ENCODE peak calls at places on chromosomes 1 and 21, in six cellular contexts. J is uterus, F is spleen, W is A549, Z is transverse colon, B is body of pancreas. P is an unnamed sample.

GRCh38 chr1:31232689-31233088 is 7.0 kb downstream of the NKAIN1 start:
- DNase-seq in F (no peak), J (no peak), Z (no peak), W (no peak), B (no peak), P (no peak)

GRCh38 chr1:3564921-3565831 is 46.1 kb downstream of the MEGF6 start:
- DNase-seq in W (no peak), B (no peak), F (peak; percentile 80), Z (no peak), J (no peak), P (peak; percentile 58)

GRCh38 chr1:176364231-176364905 is 98.6 kb upstream of the PAPPA2 start:
- DNase-seq in J (no peak), F (no peak), B (no peak), W (no peak), Z (no peak), P (no peak)

GRCh38 chr1:27144920-27145661 is 9.8 kb downstream of the SLC9A1 start:
- DNase-seq in B (no peak), F (no peak), J (peak; percentile 33), W (no peak), Z (peak; percentile 37), P (no peak)

GRCh38 chr1:43960798-43961197 is 9.0 kb upstream of the DPH2 start:
- DNase-seq in J (no peak), F (no peak), B (no peak), W (no peak), Z (no peak), P (no peak)

GRCh38 chr1:96388421-96389310 is 332.9 kb upstream of the PTBP2 start:
- DNase-seq in J (no peak), F (no peak), B (no peak), Z (no peak), W (no peak), P (no peak)

GRCh38 chr1:175968486-175969182 is 225.2 kb upstream of the TNR start:
- DNase-seq in J (no peak), Z (no peak), W (no peak), F (no peak), B (no peak), P (no peak)

GRCh38 chr21:37322084-37322483 is 44.5 kb upstream of the DYRK1A start:
- DNase-seq in Z (no peak), W (no peak), B (no peak), F (no peak), J (no peak), P (no peak)

GRCh38 chr1:43435146-43436145 is 18.3 kb downstream of the HYI start:
- DNase-seq in J (peak; percentile 70), Z (no peak), B (peak; percentile 30), F (peak; percentile 40), W (no peak), P (no peak)

GRCh38 chr1:161921491-161921890 is 102.2 kb downstream of the OLFML2B start:
- DNase-seq in F (no peak), W (no peak), B (no peak), J (no peak), Z (no peak), P (no peak)

GRCh38 chr1:43509740-43510375 is 20.8 kb upstream of the PTPRF start:
- DNase-seq in F (no peak), Z (peak; percentile 54), B (no peak), W (no peak), J (no peak), P (no peak)

GRCh38 chr1:215891673-215892072 is 324.6 kb downstream of the KCTD3 start:
- DNase-seq in B (no peak), W (no peak), Z (no peak), J (no peak), F (no peak), P (no peak)

GRCh38 chr1:193111641-193112090 is 6.5 kb upstream of the GLRX2 start:
- DNase-seq in W (peak; percentile 57), F (no peak), J (peak; percentile 63), Z (peak; percentile 43), B (peak; percentile 53), P (peak; percentile 45)

GRCh38 chr1:34983700-34984355 is 1.3 kb downstream of the TMEM35B start:
- DNase-seq in J (no peak), Z (no peak), B (peak; percentile 26), F (no peak), W (no peak), P (no peak)

GRCh38 chr1:153535664-153536585 is at the start of gene S100A6:
- DNase-seq in F (peak; percentile 94), B (peak; percentile 83), J (peak; percentile 92), W (peak; percentile 94), Z (peak; percentile 92), P (peak; percentile 83)

GRCh38 chr1:153536618-153537375 is 1.0 kb upstream of the S100A6 start:
- DNase-seq in J (no peak), B (no peak), F (peak; percentile 74), W (peak; percentile 64), Z (peak; percentile 84), P (peak; percentile 35)

GRCh38 chr1:153533689-153534201 is 2.0 kb downstream of the S100A6 start:
- DNase-seq in W (peak; percentile 82), B (no peak), J (peak; percentile 91), F (peak; percentile 70), Z (peak; percentile 54), P (peak; percentile 61)

GRCh38 chr1:153534226-153534932 is 1.4 kb downstream of the S100A6 start:
- DNase-seq in F (no peak), J (peak; percentile 65), Z (no peak), W (peak; percentile 51), B (no peak), P (peak; percentile 45)

GRCh38 chr1:153534933-153535663 is 693 bp downstream of the S100A6 start:
- DNase-seq in F (peak; percentile 87), B (peak; percentile 57), J (peak; percentile 81), Z (peak; percentile 72), W (peak; percentile 74), P (peak; percentile 68)
- TF ChIP-seq POLR2A in F (no peak), B (no peak), J (no peak), Z (peak; percentile 45), W (no peak), P (no peak)

GRCh38 chr1:237050185-237050584 is 8.2 kb downstream of the RYR2 start:
- DNase-seq in B (no peak), W (no peak), F (no peak), Z (no peak), J (no peak), P (no peak)
- TF ChIP-seq POLR2A in B (no peak), W (no peak), F (no peak), Z (no peak), J (no peak), P (no peak)

GRCh38 chr1:165827199-165828102 is at the start of gene UCK2:
- DNase-seq in Z (peak; percentile 87), W (peak; percentile 87), B (peak; percentile 86), J (peak; percentile 67), F (peak; percentile 93), P (peak; percentile 84)
- TF ChIP-seq POLR2A in Z (peak; percentile 68), W (peak; percentile 73), B (peak; percentile 82), J (peak; percentile 54), F (no peak), P (peak; percentile 62)

GRCh38 chr1:156126043-156126700 is 11.7 kb downstream of the LMNA start:
- DNase-seq in J (peak; percentile 96), Z (peak; percentile 82), B (peak; percentile 86), W (peak; percentile 96), F (peak; percentile 85), P (peak; percentile 95)

GRCh38 chr1:156123356-156124196 is 9.1 kb downstream of the LMNA start:
- DNase-seq in F (peak; percentile 92), B (peak; percentile 96), J (peak; percentile 97), Z (peak; percentile 95), W (peak; percentile 95), P (peak; percentile 94)

GRCh38 chr1:156126701-156127534 is 12.4 kb downstream of the LMNA start:
- DNase-seq in B (peak; percentile 66), W (peak; percentile 77), F (no peak), J (peak; percentile 75), Z (peak; percentile 70), P (peak; percentile 81)

GRCh38 chr1:156122519-156123355 is 8.2 kb downstream of the LMNA start:
- DNase-seq in B (peak; percentile 88), Z (peak; percentile 79), J (peak; percentile 94), F (no peak), W (peak; percentile 87), P (no peak)

GRCh38 chr1:156124557-156125483 is 10.3 kb downstream of the LMNA start:
- DNase-seq in W (peak; percentile 85), J (peak; percentile 71), Z (peak; percentile 81), F (no peak), B (peak; percentile 43), P (peak; percentile 79)
- TF ChIP-seq POLR2A in W (no peak), J (peak; percentile 46), Z (peak; percentile 54), F (no peak), B (no peak), P (peak; percentile 67)

P was measured in erythroblast.